ENCODE peak calls at places on chromosomes 6 and 20, in seven cellular contexts. X is K562, N is Panc1, M is spleen, U is suprapubic skin, J is SK-N-SH, Q is GM12878. B is an unnamed sample.

GRCh38 chr6:89818977-89819335 is 638 bp downstream of the MDN1 start:
- DNase-seq in N (no peak), J (no peak), Q (no peak), X (no peak), M (no peak), U (no peak), B (no peak)

GRCh38 chr20:1440024-1440423 is 26.6 kb downstream of the NSFL1C start:
- DNase-seq in U (no peak), Q (no peak), N (no peak), J (peak), M (no peak), X (peak), B (no peak)

GRCh38 chr6:90586675-90587638 is at the start of gene MAP3K7:
- DNase-seq in X (peak), Q (peak), J (peak), U (peak), N (peak), M (peak), B (peak)

GRCh38 chr6:140784573-140784972 is 1348.2 kb upstream of the GJE1 start:
- DNase-seq in U (no peak), Q (no peak), X (no peak), N (no peak), J (no peak), M (no peak), B (no peak)

GRCh38 chr6:84249724-84250123 is 22.3 kb upstream of the CEP162 start:
- DNase-seq in U (no peak), Q (no peak), M (no peak), N (no peak), X (no peak), J (peak), B (no peak)

GRCh38 chr20:44625361-44625760 is 26.1 kb downstream of the ADA start:
- DNase-seq in N (no peak), Q (no peak), U (no peak), X (no peak), M (no peak), J (no peak), B (no peak)

GRCh38 chr6:1771324-1771723 is 161.6 kb downstream of the FOXC1 start:
- DNase-seq in X (no peak), J (no peak), M (no peak), N (no peak), Q (no peak), U (no peak), B (no peak)

GRCh38 chr6:2507016-2507415 is 243.7 kb downstream of the MYLK4 start:
- DNase-seq in U (no peak), M (no peak), X (no peak), Q (no peak), N (no peak), J (no peak), B (no peak)

GRCh38 chr20:53804920-53805894 is 211.6 kb upstream of the ZNF217 start:
- DNase-seq in X (no peak), U (no peak), M (no peak), Q (no peak), J (no peak), N (no peak), B (no peak)

GRCh38 chr20:50003253-50003656 is 20.5 kb downstream of the SNAI1 start:
- DNase-seq in U (no peak), J (no peak), N (no peak), Q (no peak), M (no peak), X (no peak), B (no peak)

GRCh38 chr20:9130407-9130995 is 61.6 kb downstream of the PLCB4 start:
- DNase-seq in J (no peak), M (no peak), X (no peak), Q (no peak), N (no peak), U (no peak), B (no peak)

GRCh38 chr6:43758617-43759050 is 11.4 kb upstream of the VEGFA start:
- DNase-seq in N (no peak), M (peak), U (no peak), X (peak), J (peak), Q (no peak), B (no peak)

GRCh38 chr20:48933017-48933766 is 11.7 kb downstream of the ARFGEF2 start:
- DNase-seq in X (no peak), J (no peak), M (no peak), N (no peak), U (no peak), Q (no peak), B (no peak)

GRCh38 chr20:13443690-13444089 is 195.0 kb downstream of the TASP1 start:
- DNase-seq in J (no peak), X (no peak), M (no peak), N (no peak), U (no peak), Q (no peak), B (no peak)

GRCh38 chr6:2378891-2379652 is 133.7 kb upstream of the GMDS start:
- DNase-seq in U (no peak), X (no peak), Q (no peak), N (no peak), J (no peak), M (no peak), B (no peak)

GRCh38 chr6:25900843-25901242 is 26.8 kb upstream of the SLC17A3 start:
- DNase-seq in M (no peak), N (no peak), U (no peak), Q (no peak), J (no peak), X (no peak), B (no peak)
- H3K27ac ChIP-seq in M (no peak), N (no peak), U (no peak), Q (no peak), J (no peak), X (no peak), B (no peak)

GRCh38 chr20:2817891-2818595 is 1.9 kb downstream of the TMEM239 start:
- DNase-seq in J (peak), U (no peak), Q (no peak), X (no peak), N (no peak), M (no peak), B (no peak)

GRCh38 chr20:2820896-2821869 is 5.0 kb downstream of the TMEM239 start:
- DNase-seq in M (no peak), U (no peak), Q (no peak), N (no peak), X (peak), J (peak), B (no peak)

GRCh38 chr20:2817341-2817726 is 1.2 kb downstream of the TMEM239 start:
- DNase-seq in U (no peak), X (no peak), N (no peak), J (no peak), M (no peak), Q (no peak), B (no peak)

GRCh38 chr20:2822073-2822472 is 5.9 kb downstream of the TMEM239 start:
- DNase-seq in J (no peak), M (no peak), N (no peak), Q (no peak), U (no peak), X (peak), B (no peak)

GRCh38 chr20:2820084-2820895 is 4.1 kb downstream of the TMEM239 start:
- DNase-seq in U (no peak), M (no peak), Q (no peak), X (peak), N (no peak), J (no peak), B (no peak)
- H3K4me3 ChIP-seq in U (no peak), M (no peak), Q (no peak), X (no peak), N (no peak), J (no peak), B (no peak)

GRCh38 chr6:16206595-16207037 is 31.8 kb upstream of the GMPR start:
- DNase-seq in M (no peak), J (peak), Q (no peak), X (peak), N (peak), U (no peak), B (peak)
- TF ChIP-seq POLR2AphosphoS5 in M (no peak), J (no peak), Q (no peak), X (no peak), N (no peak), U (no peak), B (peak)

GRCh38 chr6:111583986-111584385 is 21.7 kb downstream of the TRAF3IP2 start:
- DNase-seq in X (no peak), J (no peak), M (no peak), N (no peak), Q (no peak), U (no peak), B (no peak)
- H3K27ac ChIP-seq in X (no peak), J (no peak), M (no peak), N (peak), Q (no peak), U (peak), B (peak)

DNA sequence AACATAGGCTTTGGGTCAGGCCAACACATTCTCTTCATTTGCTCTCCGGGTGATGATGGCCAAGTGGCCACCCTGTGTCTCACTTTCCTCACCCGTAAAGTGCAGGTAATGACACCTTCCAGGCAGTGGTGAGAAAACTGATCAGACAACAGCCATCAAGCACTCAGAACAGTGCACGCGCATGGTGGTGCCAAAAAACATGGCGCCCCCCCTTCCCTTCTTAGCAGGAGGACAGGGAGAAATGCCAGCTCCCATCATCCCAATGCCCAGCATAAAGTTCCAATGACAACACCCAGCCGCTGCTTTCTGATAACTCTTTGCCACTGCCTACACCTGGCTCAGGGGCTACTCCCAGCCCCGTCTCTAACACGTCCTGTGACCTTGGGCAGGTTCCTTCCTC is 8.4 kb downstream of the BPIFB1 start:
- DNase-seq in Q (no peak), U (no peak), N (no peak), X (no peak), M (no peak), J (no peak), B (no peak)
- H3K4me3 ChIP-seq in Q (no peak), U (no peak), N (no peak), X (no peak), M (no peak), J (no peak), B (no peak)

GRCh38 chr20:51136326-51136725 is 113.4 kb upstream of the KCNG1 start:
- DNase-seq in Q (no peak), M (no peak), X (no peak), U (no peak), N (no peak), J (no peak), B (no peak)

GRCh38 chr20:51132286-51132810 is 109.4 kb upstream of the KCNG1 start:
- DNase-seq in U (no peak), N (no peak), J (no peak), M (no peak), Q (no peak), X (no peak), B (no peak)

GRCh38 chr20:51131806-51132205 is 108.9 kb upstream of the KCNG1 start:
- DNase-seq in N (no peak), M (no peak), X (no peak), U (no peak), Q (no peak), J (no peak), B (no peak)

GRCh38 chr20:51135926-51136325 is 113.0 kb upstream of the KCNG1 start:
- DNase-seq in Q (no peak), N (no peak), M (no peak), J (no peak), X (no peak), U (no peak), B (no peak)

DNA sequence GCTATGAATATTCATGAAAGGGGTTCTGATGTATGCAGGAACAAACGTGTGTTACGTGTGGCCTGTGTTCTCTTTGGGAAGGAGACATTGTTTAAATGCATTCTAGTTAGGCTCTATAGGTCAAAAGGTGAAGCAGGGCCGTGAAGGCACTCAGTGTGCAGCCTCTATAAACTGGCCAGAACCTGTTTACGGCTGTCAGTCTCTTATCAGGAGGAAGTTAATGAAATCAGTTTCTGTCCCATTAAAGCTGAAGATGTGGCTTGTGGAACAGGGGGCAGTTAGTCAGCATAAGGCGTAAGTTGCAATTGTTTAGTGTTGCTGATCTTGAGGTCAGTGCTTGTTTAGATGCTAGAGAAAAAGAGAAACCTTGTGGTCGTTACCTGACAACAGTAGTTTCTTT is 111.5 kb upstream of the KCNG1 start:
- DNase-seq in N (no peak), M (no peak), Q (no peak), J (no peak), U (no peak), X (no peak), B (no peak)
- TF ChIP-seq POLR2AphosphoS5 in N (no peak), M (no peak), Q (no peak), J (no peak), U (no peak), X (no peak), B (no peak)